ENCODE peak calls at places on chromosomes 16 and 17, in four cellular contexts. E is AG09309, O is pancreas, L is A549. W is an unnamed sample.

GRCh38 chr17:41360291-41360995 is 9.2 kb downstream of the KRT33B start:
- DNase-seq in E (peak; percentile 72), O (no peak), L (no peak), W (no peak)

GRCh38 chr16:12559714-12560113 is 244.0 kb downstream of the CPPED1 start:
- DNase-seq in E (peak; percentile 5), O (no peak), L (no peak), W (no peak)

GRCh38 chr16:50293994-50294855 is 27.9 kb downstream of the ADCY7 start:
- DNase-seq in E (no peak), O (no peak), L (no peak), W (no peak)

GRCh38 chr17:692116-692515 is 22.5 kb downstream of the VPS53 start:
- DNase-seq in E (peak; percentile 89), O (no peak), L (no peak), W (no peak)

GRCh38 chr17:8563981-8564602 is 66.4 kb downstream of the MYH10 start:
- DNase-seq in E (peak; percentile 29), O (no peak), L (no peak), W (no peak)

GRCh38 chr16:10577305-10578202 is 2.8 kb downstream of the EMP2 start:
- DNase-seq in E (no peak), O (peak; percentile 25), L (no peak), W (peak; percentile 43)

GRCh38 chr17:73347355-73347754 is 35.6 kb upstream of the CDC42EP4 start:
- DNase-seq in E (no peak), O (no peak), L (no peak), W (no peak)

GRCh38 chr17:49587366-49588073 is 11.8 kb downstream of the NXPH3 start:
- DNase-seq in E (no peak), O (no peak), L (no peak), W (no peak)

GRCh38 chr17:78563189-78564145 is 13.7 kb downstream of the DNAH17 start:
- DNase-seq in E (no peak), O (peak; percentile 54), L (no peak), W (peak; percentile 25)

GRCh38 chr16:69040144-69040909 is 65.1 kb upstream of the HAS3 start:
- DNase-seq in E (no peak), O (no peak), L (no peak), W (no peak)

GRCh38 chr17:38719284-38719942 is 10.7 kb upstream of the CISD3 start:
- DNase-seq in E (no peak), O (peak; percentile 33), L (no peak), W (no peak)

GRCh38 chr17:66542183-66542966 is 240.0 kb downstream of the PRKCA start:
- DNase-seq in E (peak; percentile 80), O (no peak), L (no peak), W (no peak)

GRCh38 chr16:87792205-87792565 is 26.4 kb upstream of the KLHDC4 start:
- DNase-seq in E (no peak), O (no peak), L (no peak), W (no peak)

GRCh38 chr17:72166040-72166439 is 45.2 kb downstream of the SOX9 start:
- DNase-seq in E (no peak), O (no peak), L (no peak), W (no peak)

GRCh38 chr17:2057714-2058520 is 3.0 kb downstream of the HIC1 start:
- DNase-seq in E (no peak), O (no peak), L (no peak), W (no peak)

GRCh38 chr17:70172921-70173320 is 3.6 kb downstream of the KCNJ2 start:
- DNase-seq in E (no peak), O (no peak), L (no peak), W (no peak)

GRCh38 chr17:65750678-65751077 is 189.2 kb upstream of the AXIN2 start:
- DNase-seq in E (peak; percentile 73), O (peak; percentile 77), L (peak; percentile 67), W (peak; percentile 93)

GRCh38 chr16:26252598-26252997 is 560.8 kb downstream of the HS3ST4 start:
- DNase-seq in E (no peak), O (no peak), L (no peak), W (no peak)

GRCh38 chr17:71522383-71522782 is 598.4 kb upstream of the SOX9 start:
- DNase-seq in E (no peak), O (no peak), L (no peak), W (no peak)

GRCh38 chr16:85321856-85322271 is 209.6 kb upstream of the CIBAR2 start:
- DNase-seq in E (peak; percentile 86), O (peak; percentile 97), L (no peak), W (peak; percentile 97)

GRCh38 chr16:3780570-3780969 is 63.2 kb upstream of the TRAP1 start:
- DNase-seq in E (no peak), O (no peak), L (no peak), W (no peak)

GRCh38 chr17:7830616-7831015 is 3.4 kb upstream of the KDM6B start:
- DNase-seq in E (no peak), O (no peak), L (no peak), W (no peak)

GRCh38 chr17:27259356-27259755 is 34.6 kb upstream of the WSB1 start:
- DNase-seq in E (no peak), O (no peak), L (no peak), W (no peak)

GRCh38 chr16:58306327-58306726 is 11.5 kb upstream of the PRSS54 start:
- DNase-seq in E (no peak), O (no peak), L (no peak), W (peak; percentile 4)

GRCh38 chr17:82238562-82239201 is 9.8 kb downstream of the SLC16A3 start:
- DNase-seq in E (no peak), O (peak; percentile 40), L (no peak), W (peak; percentile 97)

GRCh38 chr16:9594047-9594446 is 502.6 kb downstream of the HAPSTR1 start:
- DNase-seq in E (no peak), O (no peak), L (no peak), W (no peak)

GRCh38 chr17:76000016-76000754 is 470 bp upstream of the CDK3 start:
- DNase-seq in E (no peak), O (peak; percentile 77), L (peak; percentile 96), W (peak; percentile 83)

GRCh38 chr16:82331397-82331796 is 161.4 kb upstream of the MPHOSPH6 start:
- DNase-seq in E (no peak), O (no peak), L (no peak), W (no peak)

GRCh38 chr16:82329070-82329469 is 159.0 kb upstream of the MPHOSPH6 start:
- DNase-seq in E (no peak), O (no peak), L (no peak), W (no peak)

GRCh38 chr16:82337355-82337754 is 167.3 kb upstream of the MPHOSPH6 start:
- DNase-seq in E (no peak), O (no peak), L (no peak), W (no peak)

GRCh38 chr16:82329504-82330192 is 159.6 kb upstream of the MPHOSPH6 start:
- DNase-seq in E (no peak), O (peak; percentile 54), L (no peak), W (peak; percentile 1)

GRCh38 chr16:82331974-82332750 is 162.1 kb upstream of the MPHOSPH6 start:
- DNase-seq in E (no peak), O (no peak), L (no peak), W (no peak)
- H3K4me3 ChIP-seq in E (no peak overlapping the region), O (no peak overlapping the region), L (no peak overlapping the region), W (no peak overlapping the region)

GRCh38 chr17:37430051-37430591 is 23.4 kb downstream of the TADA2A start:
- DNase-seq in E (no peak), O (no peak), L (no peak), W (no peak)
- H3K4me3 ChIP-seq in E (no peak overlapping the region), O (no peak overlapping the region), L (no peak overlapping the region), W (no peak overlapping the region)

GRCh38 chr16:66008136-66008535 is 358.4 kb upstream of the CDH5 start:
- DNase-seq in E (no peak), O (no peak), L (no peak), W (no peak)
- H3K4me3 ChIP-seq in E (no peak overlapping the region), O (no peak overlapping the region), L (no peak overlapping the region), W (no peak overlapping the region)

GRCh38 chr17:29113334-29113733 is 66.9 kb downstream of the MYO18A start:
- DNase-seq in E (no peak), O (no peak), L (no peak), W (no peak)

GRCh38 chr17:29110372-29110757 is 67.4 kb downstream of the PIPOX start:
- DNase-seq in E (no peak), O (no peak), L (no peak), W (no peak)

GRCh38 chr17:29112780-29113295 is 67.4 kb downstream of the MYO18A start:
- DNase-seq in E (no peak), O (no peak), L (no peak), W (peak; percentile 83)

GRCh38 chr17:29114141-29114540 is 66.1 kb downstream of the MYO18A start:
- DNase-seq in E (no peak), O (no peak), L (no peak), W (no peak)

DNA sequence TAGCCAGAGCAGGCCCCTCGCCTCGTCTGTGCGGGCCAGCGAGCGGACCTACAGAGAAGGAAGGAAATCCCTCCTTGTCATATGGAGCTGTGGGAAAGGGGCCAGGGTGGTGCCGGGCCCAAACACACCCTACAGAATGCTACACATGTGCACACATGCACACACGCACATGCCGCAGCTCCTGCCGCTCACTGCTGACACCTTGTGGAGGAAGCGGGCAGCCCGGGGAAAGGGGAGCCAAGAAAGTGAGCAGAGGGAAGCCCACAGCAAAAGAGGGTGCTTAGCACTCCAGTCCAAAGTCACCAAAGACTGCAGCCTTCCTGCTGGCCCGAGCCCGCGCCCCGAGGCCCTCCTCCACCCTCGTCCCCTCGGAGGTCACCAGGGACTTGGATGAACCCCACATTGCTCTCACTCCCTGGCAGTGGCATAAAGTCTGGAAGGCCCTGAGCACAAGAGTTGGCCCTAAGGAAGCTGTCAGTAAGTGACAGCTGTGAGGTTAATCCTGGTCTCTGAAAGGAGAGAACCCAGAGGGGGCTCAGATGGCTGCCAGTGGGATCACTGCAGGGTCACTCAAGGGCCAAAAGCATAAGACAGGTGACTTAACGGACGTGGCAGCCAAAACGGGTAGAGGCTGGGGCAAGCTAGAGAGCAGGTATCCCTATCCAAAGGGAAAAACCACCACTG is 68.2 kb downstream of the MYO18A start:
- DNase-seq in E (no peak), O (peak; percentile 83), L (peak; percentile 73), W (peak; percentile 62)
- H3K4me3 ChIP-seq in E (no peak overlapping the region), O (no peak overlapping the region), L (no peak overlapping the region), W (no peak overlapping the region)

GRCh38 chr16:1762196-1762878 is 9.0 kb downstream of the NME3 start:
- DNase-seq in E (no peak), O (no peak), L (no peak), W (no peak)
- H3K4me3 ChIP-seq in E (no peak overlapping the region), O (no peak overlapping the region), L (no peak overlapping the region), W (no peak overlapping the region)

GRCh38 chr16:74902161-74902560 is 82.8 kb downstream of the WDR59 start:
- DNase-seq in E (no peak), O (no peak), L (no peak), W (no peak)
- H3K4me3 ChIP-seq in E (no peak overlapping the region), O (no peak overlapping the region), L (no peak overlapping the region), W (no peak overlapping the region)

GRCh38 chr17:47914296-47914948 is 18.4 kb downstream of the SP2 start:
- DNase-seq in E (no peak), O (no peak), L (no peak), W (peak; percentile 43)
- H3K4me3 ChIP-seq in E (no peak overlapping the region), O (no peak overlapping the region), L (no peak overlapping the region), W (no peak overlapping the region)

GRCh38 chr16:19114359-19115147 is 789 bp downstream of the ITPRIPL2 start:
- DNase-seq in E (no peak), O (peak; percentile 66), L (peak; percentile 54), W (peak; percentile 55)

GRCh38 chr16:19115148-19116021 is 1.6 kb downstream of the ITPRIPL2 start:
- DNase-seq in E (no peak), O (peak; percentile 43), L (no peak), W (no peak)

GRCh38 chr16:19119564-19119963 is 5.8 kb downstream of the ITPRIPL2 start:
- DNase-seq in E (peak; percentile 82), O (no peak), L (no peak), W (no peak)

GRCh38 chr16:19118938-19119431 is 5.2 kb downstream of the ITPRIPL2 start:
- DNase-seq in E (peak; percentile 79), O (no peak), L (peak; percentile 82), W (no peak)

GRCh38 chr16:19116711-19117449 is 3.1 kb downstream of the ITPRIPL2 start:
- DNase-seq in E (no peak), O (no peak), L (no peak), W (no peak)
- H3K4me3 ChIP-seq in E (no peak overlapping the region), O (no peak overlapping the region), L (no peak overlapping the region), W (no peak overlapping the region)